ENCODE peak calls at places on chromosomes 5 and 9, in eight cellular contexts. N is omental fat pad, L is stomach, J is endothelial cell, U is uterus, B is psoas muscle, F is lower leg skin, A is fibroblast of pulmonary artery. T is an unnamed sample.

GRCh38 chr5:172800088-172800551 is 29.1 kb upstream of the DUSP1 start:
- DNase-seq in N (peak; percentile 63), L (peak; percentile 58), J (no peak), U (peak; percentile 64), B (peak; percentile 81), F (no peak), A (peak; percentile 96), T (no peak)

GRCh38 chr9:115250646-115251045 is 132.7 kb upstream of the TNC start:
- DNase-seq in N (no peak), L (no peak), J (no peak), U (no peak), B (no peak), F (no peak), A (peak; percentile 95), T (no peak)

GRCh38 chr9:69476797-69477196 is 151.8 kb downstream of the ENTREP1 start:
- DNase-seq in N (no peak), L (no peak), J (no peak), U (no peak), B (no peak), F (no peak), A (no peak), T (no peak)

GRCh38 chr5:66551920-66552319 is 44.3 kb upstream of the MAST4 start:
- DNase-seq in N (no peak), L (no peak), J (no peak), U (no peak), B (no peak), F (no peak), A (peak; percentile 22), T (no peak)

GRCh38 chr5:149172709-149173505 is 31.6 kb downstream of the ABLIM3 start:
- DNase-seq in N (no peak), L (no peak), J (no peak), U (no peak), B (peak; percentile 42), F (no peak), A (peak; percentile 13), T (no peak)

GRCh38 chr9:99720455-99721050 is 101.1 kb upstream of the NR4A3 start:
- DNase-seq in N (no peak), L (no peak), J (no peak), U (no peak), B (no peak), F (no peak), A (peak; percentile 1), T (peak; percentile 31)

GRCh38 chr5:149313151-149313841 is 32.0 kb upstream of the GRPEL2 start:
- DNase-seq in N (no peak), L (no peak), J (no peak), U (no peak), B (no peak), F (no peak), A (no peak), T (no peak)

GRCh38 chr5:113199122-113199905 is 222.7 kb downstream of the DCP2 start:
- DNase-seq in N (no peak), L (no peak), J (no peak), U (no peak), B (no peak), F (no peak), A (peak; percentile 80), T (no peak)

GRCh38 chr9:132703336-132703735 is 33.1 kb downstream of the GTF3C4 start:
- DNase-seq in N (no peak), L (no peak), J (no peak), U (no peak), B (no peak), F (no peak), A (no peak), T (no peak)

GRCh38 chr9:135877776-135878527 is 29.4 kb downstream of the CAMSAP1 start:
- DNase-seq in N (no peak), L (no peak), J (no peak), U (no peak), B (no peak), F (no peak), A (no peak), T (no peak)

GRCh38 chr5:66554211-66554610 is 42.0 kb upstream of the MAST4 start:
- DNase-seq in N (no peak), L (no peak), J (no peak), U (no peak), B (no peak), F (peak; percentile 16), A (peak; percentile 63), T (peak; percentile 52)

GRCh38 chr9:97556036-97556720 is 54.7 kb downstream of the TMOD1 start:
- DNase-seq in N (no peak), L (no peak), J (no peak), U (peak; percentile 24), B (no peak), F (no peak), A (no peak), T (no peak)

GRCh38 chr9:97555164-97555563 is 53.7 kb downstream of the TMOD1 start:
- DNase-seq in N (no peak), L (no peak), J (no peak), U (peak; percentile 41), B (peak; percentile 80), F (no peak), A (peak; percentile 72), T (no peak)

GRCh38 chr9:97558701-97559101 is 57.2 kb downstream of the TMOD1 start:
- DNase-seq in N (no peak), L (no peak), J (no peak), U (no peak), B (no peak), F (no peak), A (no peak), T (no peak)

GRCh38 chr9:97557606-97558095 is 56.2 kb downstream of the TMOD1 start:
- DNase-seq in N (no peak), L (peak; percentile 78), J (no peak), U (peak; percentile 92), B (peak; percentile 87), F (peak; percentile 82), A (peak; percentile 58), T (no peak)

DNA sequence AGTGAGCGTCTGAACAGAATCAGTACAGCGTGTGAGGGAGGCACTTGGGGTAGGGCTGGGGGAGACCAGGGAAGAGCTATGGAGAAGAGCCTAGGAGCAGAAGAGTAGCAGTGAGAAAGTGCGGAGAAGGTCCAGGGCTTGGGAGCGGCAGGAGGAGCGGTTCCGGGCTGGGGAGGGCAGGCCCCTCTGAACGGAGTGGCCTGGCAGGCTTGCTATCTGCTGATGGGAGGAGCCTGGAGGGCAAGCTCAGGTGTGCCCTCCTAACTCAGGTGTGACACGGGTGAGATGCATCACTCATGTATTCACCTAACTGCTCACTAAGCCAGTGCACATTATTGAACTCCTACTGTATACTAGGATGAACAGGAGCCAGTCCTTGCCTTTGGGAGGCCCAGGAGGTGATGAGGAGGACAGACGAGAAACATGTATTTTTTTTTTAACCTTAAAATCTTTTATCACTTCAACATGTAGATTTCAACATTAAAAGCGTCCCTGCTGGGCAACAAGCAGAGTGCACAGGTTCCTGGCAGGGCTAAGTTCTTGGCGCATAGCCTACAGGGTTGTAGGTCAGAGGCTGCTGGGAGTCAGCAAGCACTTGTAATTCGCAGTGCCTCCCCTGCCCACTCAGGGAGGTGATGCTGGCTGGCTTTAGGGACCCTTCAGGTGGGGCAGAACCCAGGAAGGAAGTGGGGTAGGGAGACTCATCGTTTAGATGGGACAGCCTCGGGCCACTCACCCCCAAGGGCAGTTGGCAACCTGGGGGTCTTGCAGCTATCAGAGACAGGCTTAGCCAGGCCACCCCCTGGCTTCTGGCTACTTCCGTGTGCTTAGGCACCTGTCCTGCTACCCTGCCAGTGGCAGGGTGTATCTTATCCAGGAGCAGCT is 55.5 kb downstream of the TMOD1 start:
- DNase-seq in N (no peak), L (peak; percentile 80), J (no peak), U (peak; percentile 85), B (peak; percentile 75), F (no peak), A (no peak), T (no peak)
- TF ChIP-seq CTCF in N (no peak), L (no peak), J (no peak), U (no peak), B (no peak), F (no peak), A (no peak), T (no peak)

DNA sequence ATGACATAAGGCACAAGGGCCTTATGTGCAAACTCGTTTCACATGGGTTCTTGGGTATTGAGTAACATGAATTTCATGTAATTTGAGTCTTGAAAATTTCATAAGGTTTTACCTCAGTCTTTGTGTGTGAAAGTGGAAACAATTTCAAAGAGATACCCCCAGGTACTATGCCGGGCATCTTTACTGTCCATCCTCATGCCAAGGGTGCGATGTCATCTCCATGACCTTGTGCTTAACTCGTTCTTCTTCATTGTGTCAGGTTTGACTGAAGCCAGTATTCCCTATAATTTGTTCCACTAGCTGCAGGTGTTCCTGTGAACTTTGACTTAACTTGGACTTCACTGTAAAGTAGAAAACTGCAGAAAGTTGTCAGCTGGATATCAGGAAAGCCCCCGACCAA is 359.4 kb downstream of the SH3GL2 start:
- DNase-seq in N (no peak), L (no peak), J (no peak), U (no peak), B (no peak), F (no peak), A (no peak), T (no peak)
- TF ChIP-seq CTCF in N (no peak), L (no peak), J (no peak), U (no peak), B (no peak), F (no peak), A (no peak), T (no peak)

DNA sequence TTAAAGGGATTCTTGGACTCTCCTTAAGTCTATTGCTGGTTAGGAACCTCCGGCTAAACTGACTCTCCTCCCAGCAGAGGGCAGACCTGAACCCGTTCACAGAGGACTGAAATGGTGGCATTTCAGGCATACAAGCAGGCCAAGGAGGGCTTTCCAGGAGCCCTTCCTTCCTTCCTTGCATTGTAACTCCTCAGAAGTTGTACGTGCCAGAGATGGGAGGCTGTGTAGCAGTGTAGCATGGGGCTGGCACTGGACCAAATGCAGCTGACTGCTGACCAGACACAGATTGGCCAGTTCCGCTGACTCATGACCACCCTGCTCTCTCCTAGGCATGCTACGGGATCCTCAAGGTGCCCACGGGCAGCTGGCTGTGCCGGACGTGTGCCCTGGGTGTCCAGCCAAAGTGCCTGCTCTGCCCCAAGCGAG is 36.4 kb downstream of the JADE2 start:
- DNase-seq in N (no peak), L (peak; percentile 49), J (peak; percentile 77), U (peak; percentile 65), B (no peak), F (no peak), A (peak; percentile 97), T (no peak)
- TF ChIP-seq CTCF in N (no peak), L (no peak), J (peak; percentile 23), U (peak; percentile 24), B (peak; percentile 42), F (no peak), A (peak; percentile 68), T (no peak)

DNA sequence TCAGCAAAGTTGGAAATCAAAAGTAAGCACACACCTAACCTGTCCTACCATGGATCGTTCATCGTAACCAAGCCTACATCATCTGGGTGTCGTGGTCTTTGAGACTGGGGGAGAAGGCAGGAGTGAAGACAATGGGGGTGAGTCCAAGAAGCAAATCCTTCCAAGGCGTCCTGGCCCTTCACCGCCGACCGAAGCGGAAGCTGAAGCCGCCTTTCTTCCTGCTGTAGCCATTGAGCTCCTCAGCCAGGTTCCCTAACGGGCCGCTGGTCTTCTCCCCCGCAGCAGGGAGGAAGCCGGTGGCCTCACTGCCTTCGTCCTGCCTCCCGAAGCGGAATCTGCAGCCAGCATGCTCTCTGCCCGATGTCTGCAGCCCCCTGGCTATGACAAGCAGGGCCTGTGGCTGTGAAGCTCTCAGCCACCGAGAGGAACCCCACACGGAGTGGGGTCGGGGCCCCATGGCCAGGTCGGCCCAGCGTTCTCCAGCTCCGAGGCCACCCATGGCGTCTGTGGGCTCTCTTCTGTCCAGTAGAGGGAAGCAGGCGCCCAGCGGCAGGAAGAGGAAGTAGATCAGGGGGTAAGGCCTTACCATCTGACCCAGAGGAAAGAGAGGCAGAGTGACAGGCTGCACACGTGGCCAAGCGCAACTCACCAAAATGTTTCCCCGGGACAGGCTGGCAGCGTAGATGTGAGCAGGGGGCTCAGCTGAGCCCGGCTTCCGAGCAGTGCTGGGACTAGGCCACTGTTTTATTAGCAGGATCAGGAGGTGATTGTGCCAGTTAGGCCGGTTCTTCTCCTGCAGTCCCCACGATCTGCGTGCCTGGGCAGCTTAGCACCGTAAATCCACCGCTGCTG is 3.1 kb downstream of the QRFP start:
- DNase-seq in N (no peak), L (peak; percentile 40), J (peak; percentile 41), U (no peak), B (peak; percentile 73), F (no peak), A (no peak), T (no peak)
- TF ChIP-seq CTCF in N (no peak), L (no peak), J (no peak), U (no peak), B (no peak), F (no peak), A (peak; percentile 24), T (no peak)

T was measured in GM20000.